ENCODE peak calls at places on chromosomes 6 and 20, in four cellular contexts. Y is HepG2, M is K562, X is GM12878. N is an unnamed sample. For H3K27me3, the result is how much of the 10 kb centered on the place peaks cover.

GRCh38 chr20:58344741-58345140 is 35.2 kb downstream of the RAB22A start:
- DNase-seq in M (no peak), X (no peak), Y (no peak), N (no peak)

GRCh38 chr20:38970302-38970701 is 8.2 kb downstream of the DHX35 start:
- DNase-seq in X (no peak), Y (no peak), M (no peak), N (no peak)

GRCh38 chr20:33787253-33787891 is 23.8 kb upstream of the CHMP4B start:
- DNase-seq in Y (no peak), X (no peak), M (peak), N (peak)

GRCh38 chr20:9628166-9628565 is 113.8 kb downstream of the LAMP5 start:
- DNase-seq in M (no peak), Y (no peak), X (no peak), N (no peak)

GRCh38 chr20:4009305-4009704 is 6.1 kb downstream of the RNF24 start:
- DNase-seq in Y (no peak), X (no peak), M (no peak), N (no peak)

GRCh38 chr20:5039255-5039657 is 37.9 kb upstream of the SLC23A2 start:
- DNase-seq in X (peak), M (no peak), Y (no peak), N (no peak)

GRCh38 chr20:23145281-23145700 is 59.2 kb upstream of the CD93 start:
- DNase-seq in X (no peak), M (no peak), Y (no peak), N (peak)

GRCh38 chr20:25009218-25010145 is 16.9 kb upstream of the APMAP start:
- DNase-seq in X (no peak), Y (no peak), M (no peak), N (no peak)

GRCh38 chr6:42029062-42029685 is 21.1 kb upstream of the TAF8 start:
- DNase-seq in X (no peak), M (no peak), Y (no peak), N (no peak)

GRCh38 chr6:107491059-107491609 is 1.2 kb downstream of the SOBP start:
- DNase-seq in X (no peak), Y (peak), M (no peak), N (peak)

GRCh38 chr6:21753571-21754108 is 160.1 kb downstream of the SOX4 start:
- DNase-seq in Y (no peak), X (no peak), M (no peak), N (peak)

GRCh38 chr6:133894795-133895401 is 6.0 kb downstream of the TCF21 start:
- DNase-seq in X (no peak), M (no peak), Y (no peak), N (no peak)

GRCh38 chr6:67165606-67166005 is 1458.6 kb upstream of the EYS start:
- DNase-seq in Y (no peak), X (no peak), M (no peak), N (no peak)

GRCh38 chr6:18024876-18025275 is 37.4 kb upstream of the KIF13A start:
- DNase-seq in X (no peak), Y (no peak), M (no peak), N (no peak)

GRCh38 chr6:35049346-35049745 is 91.8 kb downstream of the TCP11 start:
- DNase-seq in M (no peak), X (no peak), Y (no peak), N (no peak)

GRCh38 chr20:5168582-5169396 is 42.0 kb downstream of the CDS2 start:
- DNase-seq in X (no peak), Y (no peak), M (no peak), N (peak)

GRCh38 chr20:54276577-54277169 is 68.8 kb downstream of the PFDN4 start:
- DNase-seq in M (no peak), X (no peak), Y (no peak), N (no peak)

GRCh38 chr20:59222239-59222981 is 58.8 kb downstream of the ZNF831 start:
- DNase-seq in Y (peak), M (peak), X (peak), N (peak)

GRCh38 chr6:125100018-125100652 is 53.4 kb upstream of the TPD52L1 start:
- DNase-seq in Y (no peak), X (no peak), M (no peak), N (no peak)

GRCh38 chr20:44309763-44310663 is 989 bp downstream of the FITM2 start:
- DNase-seq in X (no peak), M (peak), Y (no peak), N (peak)

GRCh38 chr20:4569092-4569491 is 152.6 kb upstream of the PRND start:
- DNase-seq in M (no peak), Y (no peak), X (no peak), N (no peak)

GRCh38 chr20:57509665-57510237 is 15.2 kb downstream of the CTCFL start:
- DNase-seq in Y (peak), M (peak), X (no peak), N (no peak)

GRCh38 chr6:118501816-118502568 is 46.1 kb upstream of the PLN start:
- DNase-seq in M (no peak), X (no peak), Y (no peak), N (no peak)
- H3K27me3 ChIP-seq in M (under half), X (under half), Y (under half), N (under half)

DNA sequence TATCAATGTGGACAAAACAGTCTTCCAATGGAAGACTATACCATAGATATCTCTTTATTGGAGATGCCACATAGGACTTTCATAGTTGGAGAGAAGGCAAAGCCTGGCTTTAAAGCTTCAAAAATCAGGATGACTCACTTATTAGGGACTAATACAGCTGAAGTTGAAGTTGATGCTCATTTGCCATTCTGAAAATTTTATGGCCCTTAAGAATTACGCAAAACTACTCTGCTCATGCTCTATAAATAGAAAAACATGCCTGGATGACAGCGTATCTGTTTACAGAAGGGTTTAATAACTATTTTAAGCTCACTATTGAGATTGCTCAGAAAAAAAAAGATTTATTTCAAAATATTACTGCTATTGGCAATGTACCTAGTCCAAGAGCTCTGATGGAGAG is 155.5 kb upstream of the DST start:
- DNase-seq in Y (no peak), M (no peak), X (no peak), N (no peak)
- H3K27ac ChIP-seq in Y (no peak), M (no peak), X (no peak), N (no peak)

GRCh38 chr6:43951063-43951755 is 176.0 kb downstream of the MRPL14 start:
- DNase-seq in X (no peak), Y (peak), M (peak), N (no peak)

GRCh38 chr6:43953256-43953655 is 174.0 kb downstream of the MRPL14 start:
- DNase-seq in M (no peak), X (no peak), Y (no peak), N (no peak)

GRCh38 chr6:43952746-43953145 is 174.5 kb downstream of the MRPL14 start:
- DNase-seq in M (peak), X (no peak), Y (peak), N (no peak)

GRCh38 chr6:43950731-43951062 is 176.6 kb downstream of the MRPL14 start:
- DNase-seq in X (no peak), M (no peak), Y (no peak), N (no peak)

DNA sequence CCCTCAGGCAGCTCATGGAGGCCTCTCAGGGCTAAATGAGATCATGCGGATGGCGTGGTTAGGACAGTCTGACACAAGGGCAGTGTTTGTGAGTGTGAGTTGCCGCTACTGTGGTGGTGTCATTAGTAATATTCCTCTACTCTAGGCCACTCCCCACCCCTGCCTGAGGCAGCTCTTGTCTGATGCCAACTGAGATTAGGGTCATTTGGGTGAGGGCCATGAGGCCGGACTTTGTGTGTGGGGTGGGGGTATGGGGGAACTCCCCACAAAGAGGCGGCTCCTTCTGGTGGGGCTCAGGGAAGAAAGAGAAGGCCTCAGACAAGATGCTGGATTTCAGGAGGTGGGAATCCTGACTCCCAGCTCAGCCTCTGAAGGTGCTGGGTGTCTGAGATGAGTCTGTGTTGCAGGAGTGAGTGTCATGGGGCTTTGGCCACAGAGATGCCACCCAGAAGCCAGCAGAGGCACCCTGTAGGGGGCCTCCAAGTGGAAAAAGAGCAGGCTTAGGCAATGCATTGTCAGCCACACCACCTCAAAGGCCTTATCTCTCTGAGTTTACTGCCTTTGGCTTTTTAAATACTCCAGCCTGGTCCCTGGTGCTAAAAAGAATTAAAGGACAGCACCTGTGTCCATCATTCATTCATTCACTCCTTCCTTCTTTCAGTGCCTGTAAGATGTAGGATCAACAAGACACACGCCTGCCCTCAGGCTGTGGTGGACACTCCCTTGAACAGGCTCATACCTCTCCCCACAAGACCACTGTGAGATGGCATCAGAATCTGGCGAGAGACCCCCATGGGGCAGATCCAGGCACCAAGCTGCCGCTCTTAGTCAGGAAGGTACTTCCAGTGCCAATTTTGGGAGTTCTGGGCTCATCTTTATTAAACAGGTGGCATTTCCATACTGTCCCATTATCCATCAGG is 175.2 kb downstream of the MRPL14 start:
- DNase-seq in Y (peak), X (no peak), M (no peak), N (no peak)
- TF ChIP-seq MYC in Y (peak), X (no peak), M (no peak), N (no peak)

GRCh38 chr20:46002008-46002407 is 6.7 kb upstream of the MMP9 start:
- DNase-seq in Y (no peak), M (no peak), X (no peak), N (no peak)
- H3K27me3 ChIP-seq in Y (under half), M (under half), X (under half), N (under half)

DNA sequence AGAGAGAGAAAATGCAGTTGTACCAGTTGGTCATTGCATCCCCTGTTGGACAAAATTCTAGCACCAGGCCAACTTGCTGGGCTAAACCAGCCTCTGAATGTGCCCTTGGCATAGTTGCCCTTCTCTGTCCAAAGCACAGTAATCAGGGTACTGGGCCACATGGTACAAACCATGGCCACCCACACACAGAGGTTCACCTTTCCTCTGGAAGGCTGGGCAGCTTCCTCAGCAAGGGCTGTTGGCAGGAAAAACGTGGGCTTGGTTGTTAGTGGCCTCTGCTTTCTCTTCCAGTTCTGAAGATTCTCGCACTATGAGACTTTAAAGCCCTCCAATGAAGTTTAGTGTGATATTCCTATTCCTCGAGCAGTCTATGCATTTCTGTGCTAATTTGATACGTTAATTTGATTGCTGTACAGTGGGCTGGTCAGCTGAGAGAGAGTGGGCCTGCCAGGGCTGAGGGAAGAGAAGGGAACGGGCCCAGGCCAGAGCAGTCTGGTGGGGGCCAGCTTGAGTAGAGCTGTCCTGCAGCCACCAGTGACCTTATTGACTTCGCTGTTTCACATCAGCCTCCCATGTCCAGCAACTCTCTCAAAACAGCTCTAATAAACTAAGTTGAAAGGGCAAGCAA is 592 bp downstream of the DDO start:
- DNase-seq in Y (no peak), X (no peak), M (no peak), N (no peak)
- H3K27ac ChIP-seq in Y (peak), X (no peak), M (no peak), N (no peak)

DNA sequence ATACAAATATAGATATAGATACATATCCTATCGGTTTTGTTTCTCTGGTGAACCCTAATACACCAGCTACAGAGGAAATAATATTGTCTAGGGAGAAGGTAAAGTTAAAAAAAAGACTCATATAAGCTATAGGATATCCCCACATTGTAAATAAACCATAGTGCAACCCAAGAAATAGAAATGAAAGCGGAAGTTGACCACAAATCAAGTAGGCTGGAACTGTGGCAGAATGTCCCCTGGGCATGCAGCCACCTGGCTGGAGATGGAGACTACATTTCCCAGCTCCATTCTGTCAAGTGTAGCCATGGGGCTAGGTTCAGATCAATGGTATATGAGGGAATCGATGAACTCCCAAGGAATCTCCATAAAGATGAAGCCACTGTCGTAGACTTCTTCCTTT is 70.1 kb upstream of the RPS6KA2 start:
- DNase-seq in M (no peak), Y (no peak), X (no peak), N (no peak)
- TF ChIP-seq MYC in M (no peak), Y (no peak), X (no peak), N (no peak)

DNA sequence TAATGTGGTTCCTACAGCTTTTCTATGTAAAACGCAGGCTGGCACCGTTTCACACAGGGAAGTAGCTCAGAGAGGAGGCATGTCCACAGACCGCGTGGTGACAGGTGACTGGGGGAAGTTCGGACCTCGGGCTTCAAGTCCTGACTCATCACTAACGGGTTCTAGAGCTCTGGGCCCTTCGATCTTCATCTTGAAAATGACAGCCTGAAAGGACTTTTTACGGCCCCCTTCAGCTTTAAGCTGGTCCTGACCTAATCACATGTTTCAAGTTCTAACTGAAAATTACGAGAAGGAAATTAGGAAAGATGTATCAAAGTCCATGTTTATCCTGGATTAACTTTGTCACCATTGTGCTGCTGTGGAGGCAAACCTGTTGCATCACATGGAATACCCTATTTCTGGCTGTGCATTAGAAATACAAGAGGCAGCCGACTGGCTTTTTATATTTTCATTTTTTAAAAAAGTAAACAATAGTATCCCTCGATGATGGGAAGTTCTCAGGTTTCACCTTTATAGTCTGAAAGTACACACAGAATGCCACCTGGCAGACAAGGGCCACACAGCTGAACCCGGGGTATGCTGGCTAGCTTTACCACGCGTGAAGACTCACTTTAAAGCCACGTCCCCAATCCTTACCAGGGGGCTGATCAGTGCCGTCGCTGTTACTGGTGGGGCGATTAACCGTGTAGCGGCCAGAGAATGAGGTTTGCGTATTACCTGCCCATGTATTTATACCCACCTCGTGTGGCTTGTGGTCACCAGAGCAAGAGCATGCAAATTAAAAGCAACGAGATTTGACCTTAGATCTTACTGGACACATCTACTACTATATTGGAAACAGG is 1.9 kb downstream of the MAN1A1 start:
- DNase-seq in Y (peak), M (peak), X (no peak), N (no peak)
- H3K27me3 ChIP-seq in Y (under half), M (under half), X (under half), N (under half)

DNA sequence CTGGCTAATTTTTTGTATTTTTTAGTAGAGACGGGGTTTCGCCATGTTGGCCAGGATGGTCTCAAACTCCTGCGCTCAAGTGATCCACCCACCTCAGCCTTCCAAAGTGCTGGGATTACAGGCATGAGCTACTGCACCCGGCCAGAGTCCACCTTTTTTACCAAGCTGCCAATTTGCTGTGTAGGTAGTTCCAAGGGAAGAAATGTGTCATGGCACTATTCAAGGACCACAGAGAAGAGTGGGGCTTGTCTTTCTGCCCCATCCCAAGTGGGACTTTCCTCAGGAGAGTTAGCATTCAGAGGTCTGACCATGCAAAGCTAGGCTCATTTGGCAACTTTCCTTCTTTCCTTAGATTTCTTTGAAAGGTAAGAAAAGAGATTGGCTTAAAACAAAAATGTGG is 111.9 kb upstream of the TRAF3IP2 start:
- DNase-seq in M (no peak), X (no peak), Y (no peak), N (no peak)
- H3K27ac ChIP-seq in M (no peak), X (no peak), Y (no peak), N (no peak)

GRCh38 chr6:55405474-55406220 is 78.4 kb downstream of the GFRAL start:
- DNase-seq in X (no peak), Y (no peak), M (no peak), N (no peak)
- TF ChIP-seq MYC in X (no peak), Y (no peak), M (no peak), N (no peak)

GRCh38 chr6:30171677-30172471 is 8.5 kb downstream of the TRIM15 start:
- DNase-seq in M (no peak), Y (no peak), X (no peak), N (no peak)

GRCh38 chr6:30178837-30179236 is 15.5 kb downstream of the TRIM15 start:
- DNase-seq in X (no peak), M (no peak), Y (peak), N (no peak)

GRCh38 chr6:30180145-30180544 is 16.8 kb downstream of the TRIM15 start:
- DNase-seq in Y (no peak), M (no peak), X (no peak), N (no peak)

GRCh38 chr6:30169658-30170614 is 6.6 kb downstream of the TRIM15 start:
- DNase-seq in Y (peak), M (peak), X (peak), N (peak)

DNA sequence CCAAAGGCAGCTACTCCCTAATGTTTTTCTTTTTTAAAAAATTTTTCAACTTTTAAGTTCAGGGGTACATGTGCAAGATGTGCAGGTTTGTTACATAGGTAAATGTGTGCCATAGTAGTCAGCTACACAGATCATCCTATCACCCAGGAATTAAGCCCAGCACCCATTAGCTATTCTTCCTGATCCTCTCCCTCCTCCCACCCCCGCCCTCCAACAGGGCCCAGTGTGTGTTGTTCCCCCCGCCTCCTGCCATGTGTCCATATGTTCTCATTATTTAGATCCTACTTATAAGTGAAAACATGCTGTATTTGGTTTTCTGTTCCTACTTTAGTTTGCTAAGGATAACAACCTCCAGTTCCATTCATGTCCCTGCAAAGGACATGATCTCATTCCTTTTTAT is 12.4 kb downstream of the TRIM15 start:
- DNase-seq in Y (no peak), X (no peak), M (no peak), N (no peak)
- H3K27me3 ChIP-seq in Y (under half), X (under half), M (under half), N (half or more)

N was measured in endothelial cell of umbilical vein.